ENCODE peak calls at places on chromosomes 7 and 10, in ten cellular contexts. I is tibial nerve, J is Kasumi-1, M is NCI-H2171, Y is neural progenitor cell, H is neural crest cell, G is AG20443, L is iPS-NIHi11, Q is H54, V is non-pigmented ciliary epithelial cell. P is an unnamed sample.

GRCh38 chr10:78165617-78166016 is 132.0 kb downstream of the RPS24 start:
- DNase-seq in I (no peak), J (no peak), M (peak), Y (peak), H (no peak), G (no peak), L (peak), Q (no peak), V (no peak), P (no peak)

GRCh38 chr10:11882646-11883375 is 59.7 kb downstream of the PROSER2 start:
- DNase-seq in I (no peak), J (no peak), M (no peak), Y (no peak), H (no peak), G (no peak), L (no peak), Q (no peak), V (no peak), P (no peak)

GRCh38 chr10:66925896-66926719 is at the start of gene LRRTM3:
- DNase-seq in I (no peak), J (peak), M (peak), Y (peak), H (peak), G (peak), L (peak), Q (peak), V (peak), P (peak)

GRCh38 chr7:68587599-68587998 is 1010.7 kb upstream of the AUTS2 start:
- DNase-seq in I (no peak), J (no peak), M (no peak), Y (no peak), H (no peak), G (no peak), L (no peak), Q (no peak), V (no peak), P (no peak)

GRCh38 chr7:96321670-96322372 is at the start of gene SLC25A13:
- DNase-seq in I (peak), J (peak), M (peak), Y (peak), H (peak), G (peak), L (peak), Q (peak), V (no peak), P (peak)

GRCh38 chr7:45089314-45089891 is 634 bp upstream of the NACAD start:
- DNase-seq in I (peak), J (no peak), M (peak), Y (peak), H (peak), G (peak), L (peak), Q (peak), V (no peak), P (peak)

GRCh38 chr7:28456037-28456436 is 43.7 kb downstream of the CREB5 start:
- DNase-seq in I (no peak), J (no peak), M (no peak), Y (no peak), H (no peak), G (no peak), L (no peak), Q (no peak), V (no peak), P (no peak)

GRCh38 chr7:84701524-84702306 is 485.1 kb downstream of the SEMA3D start:
- DNase-seq in I (no peak), J (no peak), M (no peak), Y (peak), H (no peak), G (peak), L (peak), Q (peak), V (peak), P (peak)

GRCh38 chr7:129969881-129970446 is 17.2 kb upstream of the UBE2H start:
- DNase-seq in I (no peak), J (no peak), M (no peak), Y (no peak), H (no peak), G (peak), L (no peak), Q (peak), V (peak), P (peak)

GRCh38 chr10:122464158-122464510 is 2.8 kb downstream of the HTRA1 start:
- DNase-seq in I (no peak), J (no peak), M (no peak), Y (no peak), H (no peak), G (no peak), L (no peak), Q (no peak), V (no peak), P (no peak)

P was measured in MG63.